ENCODE peak calls at places on chromosomes 3 and 15, in five cellular contexts. B is uterus; K is mammary epithelial cell; C is ovary; E is naive thymus-derived CD4-positive, alpha-beta T cell. N is an unnamed sample. For H3K4me1, the result is how much of the 10 kb centered on the place peaks cover.

GRCh38 chr3:29408676-29409075 is 127.8 kb downstream of the RBMS3 start:
- DNase-seq in K (peak), E (no peak), B (no peak), C (no peak), N (no peak)

GRCh38 chr3:30286007-30286669 is 320.3 kb upstream of the TGFBR2 start:
- DNase-seq in K (peak), E (no peak), C (peak), B (peak), N (peak)

GRCh38 chr3:107662109-107662477 is 139.3 kb downstream of the BBX start:
- DNase-seq in K (peak), B (peak), C (peak), E (no peak), N (peak)

GRCh38 chr15:81895723-81896122 is 150.1 kb downstream of the MEX3B start:
- DNase-seq in E (no peak), C (no peak), K (no peak), B (no peak), N (no peak)

GRCh38 chr3:174986685-174987084 is 127.6 kb downstream of the NAALADL2 start:
- DNase-seq in K (no peak), B (no peak), C (no peak), E (no peak), N (no peak)

GRCh38 chr3:81998139-81998755 is 236.8 kb upstream of the GBE1 start:
- DNase-seq in C (no peak), B (no peak), K (no peak), E (no peak), N (no peak)

GRCh38 chr3:151168269-151169094 is 34.5 kb downstream of the GPR171 start:
- DNase-seq in C (peak), K (peak), E (peak), B (peak), N (peak)

GRCh38 chr3:36957072-36957471 is 12.2 kb upstream of the TRANK1 start:
- DNase-seq in K (no peak), B (no peak), C (no peak), E (no peak), N (no peak)

GRCh38 chr3:193912621-193913178 is 223.2 kb upstream of the HES1 start:
- DNase-seq in K (no peak), E (no peak), C (no peak), B (no peak), N (no peak)

GRCh38 chr3:146974001-146974400 is 368.9 kb upstream of the PLSCR5 start:
- DNase-seq in E (no peak), K (no peak), B (no peak), C (no peak), N (no peak)

GRCh38 chr3:135918600-135918999 is 46.9 kb upstream of the PPP2R3A start:
- DNase-seq in E (no peak), K (peak), C (no peak), B (no peak), N (no peak)

GRCh38 chr15:31260646-31261265 is 65.9 kb upstream of the KLF13 start:
- DNase-seq in E (no peak), K (no peak), C (no peak), B (no peak), N (no peak)

GRCh38 chr3:58027704-58028317 is 19.6 kb downstream of the FLNB start:
- DNase-seq in E (no peak), C (no peak), B (no peak), K (no peak), N (no peak)

GRCh38 chr3:23620044-23620443 is 185.7 kb upstream of the UBE2E1 start:
- DNase-seq in E (no peak), K (peak), C (no peak), B (no peak), N (no peak)

GRCh38 chr3:156142649-156143048 is 22.3 kb downstream of the KCNAB1 start:
- DNase-seq in C (no peak), E (no peak), B (no peak), K (no peak), N (no peak)

GRCh38 chr3:179473565-179473964 is 22.3 kb upstream of the GNB4 start:
- DNase-seq in E (no peak), B (no peak), K (no peak), C (no peak), N (no peak)

GRCh38 chr3:171777608-171777995 is 32.7 kb downstream of the PLD1 start:
- DNase-seq in E (no peak), C (no peak), K (no peak), B (no peak), N (no peak)

GRCh38 chr3:122646146-122646988 is 34.3 kb upstream of the PARP14 start:
- DNase-seq in C (no peak), B (no peak), E (peak), K (no peak), N (no peak)
- H3K4me3 ChIP-seq in C (no peak), B (no peak), E (peak), K (no peak), N (no peak)

DNA sequence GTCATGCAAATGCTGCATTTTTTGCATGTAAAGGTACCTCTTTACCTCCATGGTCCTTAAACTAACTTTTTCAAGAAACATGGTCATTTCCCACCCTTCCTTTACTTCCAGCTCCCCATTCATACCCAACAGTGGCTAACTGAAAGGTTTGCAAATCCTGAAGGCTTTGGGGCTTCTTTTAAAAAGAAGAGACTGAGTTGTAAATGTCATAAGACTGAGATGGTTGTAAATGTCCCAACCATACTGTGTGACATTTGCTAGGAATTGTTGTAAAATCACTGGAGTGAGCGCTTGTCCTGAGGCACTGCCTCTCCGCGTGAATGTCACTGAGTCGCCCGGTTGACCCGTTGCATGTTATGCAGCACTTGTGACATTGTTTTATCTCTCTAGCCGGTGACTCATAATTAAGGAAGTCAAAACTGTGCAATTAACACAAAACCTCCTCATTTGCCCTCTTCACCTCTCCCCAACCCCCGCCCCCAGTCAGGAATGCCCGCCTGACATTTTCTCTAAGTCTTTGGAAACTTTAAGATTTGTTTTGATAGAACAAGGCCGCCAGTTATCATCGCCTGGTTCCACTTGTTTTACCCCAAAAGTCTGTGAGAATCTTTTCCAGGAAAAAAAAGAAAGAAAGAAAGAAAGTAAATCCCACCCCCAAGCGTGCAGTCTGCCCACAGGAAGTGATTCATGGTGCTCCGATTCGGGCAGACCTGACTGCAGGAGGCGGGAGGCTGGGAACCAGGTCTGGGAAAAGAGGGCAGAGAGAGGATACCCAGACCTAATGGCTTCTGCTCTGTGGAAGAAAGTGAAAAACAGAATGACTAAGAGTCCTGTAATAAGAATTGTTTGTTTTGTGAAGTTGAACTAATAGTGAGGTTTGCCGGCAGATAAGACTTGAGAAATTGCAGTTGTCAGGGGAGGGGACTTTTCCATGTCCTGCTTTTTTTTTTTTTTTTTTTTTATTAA is 84.7 kb downstream of the SMAD3 start:
- DNase-seq in E (no peak), B (peak), C (peak), K (peak), N (no peak)
- H3K4me1 ChIP-seq in E (under half), B (under half), C (under half), K (half or more), N (under half)

DNA sequence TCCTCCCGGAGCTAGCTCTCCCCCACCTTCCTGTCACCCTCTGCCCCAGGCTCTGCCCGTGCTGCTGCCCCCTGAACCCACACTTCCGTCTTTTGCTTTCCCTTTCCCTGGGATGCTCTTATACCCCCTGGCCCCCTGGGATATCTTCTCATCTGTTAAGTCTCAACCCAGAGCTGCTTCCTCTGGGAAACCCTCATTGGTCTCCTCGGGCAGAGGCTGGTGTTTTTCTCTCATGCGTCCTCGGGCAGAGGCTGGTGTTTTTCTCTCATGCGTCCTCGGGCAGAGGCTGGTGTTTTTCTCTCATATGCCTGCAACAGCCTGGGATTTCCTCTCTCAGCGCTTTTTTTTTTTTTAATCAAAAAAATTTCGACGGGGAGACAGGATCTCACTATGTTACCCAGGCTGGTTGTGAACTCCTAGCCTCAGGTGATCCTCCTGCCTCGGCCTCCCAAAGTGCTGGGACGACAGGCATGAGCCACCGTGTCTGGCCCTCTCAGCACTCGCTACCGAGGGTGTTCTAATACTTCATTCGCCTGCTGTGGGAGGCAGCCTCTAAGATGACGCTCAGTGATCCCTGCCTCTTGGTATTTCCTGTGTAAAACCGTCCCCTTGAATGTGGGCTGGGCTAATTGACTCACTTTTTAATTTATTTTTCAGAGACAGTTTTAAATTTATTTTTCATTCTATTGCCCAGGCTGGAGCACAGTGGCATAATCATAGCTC is 62.7 kb upstream of the TFRC start:
- DNase-seq in B (no peak), E (no peak), K (peak), C (no peak), N (no peak)
- H3K4me3 ChIP-seq in B (no peak), E (no peak), K (no peak), C (no peak), N (no peak)

GRCh38 chr3:152276688-152277087 is 8.0 kb downstream of the MBNL1 start:
- DNase-seq in C (no peak), K (no peak), E (no peak), B (no peak), N (no peak)
- H3K4me1 ChIP-seq in C (under half), K (under half), E (half or more), B (under half), N (under half)

GRCh38 chr3:112327371-112327951 is 5.5 kb upstream of the CD200 start:
- DNase-seq in B (no peak), C (no peak), K (peak), E (peak), N (peak)

GRCh38 chr3:112334709-112335108 is 1.8 kb downstream of the CD200 start:
- DNase-seq in C (no peak), K (no peak), B (no peak), E (no peak), N (no peak)

GRCh38 chr3:112333386-112334334 is 704 bp downstream of the CD200 start:
- DNase-seq in B (peak), K (no peak), C (no peak), E (peak), N (no peak)

GRCh38 chr3:112338021-112338726 is 5.2 kb downstream of the CD200 start:
- DNase-seq in C (no peak), K (peak), B (no peak), E (no peak), N (no peak)

GRCh38 chr3:112333002-112333385 is at the start of gene CD200:
- DNase-seq in K (peak), B (peak), E (peak), C (peak), N (peak)
- H3K4me3 ChIP-seq in K (peak), B (peak), E (peak), C (peak), N (peak)

GRCh38 chr15:54307252-54307902 is 329.1 kb downstream of the UNC13C start:
- DNase-seq in E (no peak), C (no peak), K (no peak), B (no peak), N (no peak)
- H3K4me1 ChIP-seq in E (under half), C (under half), K (under half), B (under half), N (under half)

GRCh38 chr3:126390201-126390600 is 4.5 kb upstream of the CFAP100 start:
- DNase-seq in C (no peak), K (no peak), E (no peak), B (no peak), N (no peak)

GRCh38 chr3:126391631-126392030 is 3.1 kb upstream of the CFAP100 start:
- DNase-seq in B (no peak), K (no peak), C (no peak), E (no peak), N (no peak)

GRCh38 chr3:126390751-126391150 is 4.0 kb upstream of the CFAP100 start:
- DNase-seq in K (no peak), C (no peak), B (no peak), E (no peak), N (no peak)

GRCh38 chr3:126389112-126389791 is 5.5 kb upstream of the CFAP100 start:
- DNase-seq in B (peak), E (no peak), C (peak), K (peak), N (peak)

GRCh38 chr3:126389792-126390142 is 4.9 kb upstream of the CFAP100 start:
- DNase-seq in E (no peak), K (no peak), C (no peak), B (no peak), N (no peak)
- H3K4me3 ChIP-seq in E (no peak), K (no peak), C (no peak), B (no peak), N (no peak)